ENCODE peak calls at places on chromosome 17, in ten cellular contexts. One of them, this sample, is unnamed.

GRCh38 chr17:76417499-76418143 is 33.2 kb downstream of the SPHK1 start:
- DNase-seq in activated T-cell treated with anti-CD3 and anti-CD28 coated beads for 1 hour: no peak
- DNase-seq in RCC 7860: no peak
- DNase-seq in mucosa of descending colon: no peak
- DNase-seq in CD8-positive, alpha-beta memory T cell: no peak
- DNase-seq in heart right ventricle: no peak
- DNase-seq in epithelial cell of proximal tubule: no peak
- DNase-seq in H7: no peak
- DNase-seq in AML-193: no peak
- DNase-seq in lower leg skin: no peak
- DNase-seq in this sample: no peak

GRCh38 chr17:78412403-78412802 is 34.0 kb downstream of the PGS1 start:
- DNase-seq in activated T-cell treated with anti-CD3 and anti-CD28 coated beads for 1 hour: no peak
- DNase-seq in RCC 7860: peak; percentile 32
- DNase-seq in mucosa of descending colon: no peak
- DNase-seq in CD8-positive, alpha-beta memory T cell: no peak
- DNase-seq in heart right ventricle: no peak
- DNase-seq in epithelial cell of proximal tubule: no peak
- DNase-seq in H7: peak; percentile 81
- DNase-seq in AML-193: peak; percentile 9
- DNase-seq in lower leg skin: no peak
- DNase-seq in this sample: peak; percentile 58

GRCh38 chr17:50620237-50620636 is 14.4 kb upstream of the ABCC3 start:
- DNase-seq in activated T-cell treated with anti-CD3 and anti-CD28 coated beads for 1 hour: no peak
- DNase-seq in RCC 7860: no peak
- DNase-seq in mucosa of descending colon: no peak
- DNase-seq in CD8-positive, alpha-beta memory T cell: no peak
- DNase-seq in heart right ventricle: no peak
- DNase-seq in epithelial cell of proximal tubule: no peak
- DNase-seq in H7: no peak
- DNase-seq in AML-193: no peak
- DNase-seq in lower leg skin: no peak
- DNase-seq in this sample: peak; percentile 84

GRCh38 chr17:14016858-14017257 is 52.4 kb upstream of the COX10 start:
- DNase-seq in activated T-cell treated with anti-CD3 and anti-CD28 coated beads for 1 hour: no peak
- DNase-seq in RCC 7860: no peak
- DNase-seq in mucosa of descending colon: no peak
- DNase-seq in CD8-positive, alpha-beta memory T cell: no peak
- DNase-seq in heart right ventricle: no peak
- DNase-seq in epithelial cell of proximal tubule: no peak
- DNase-seq in H7: no peak
- DNase-seq in AML-193: no peak
- DNase-seq in lower leg skin: no peak
- DNase-seq in this sample: no peak

GRCh38 chr17:67054011-67054591 is 9.7 kb downstream of the CACNG1 start:
- DNase-seq in activated T-cell treated with anti-CD3 and anti-CD28 coated beads for 1 hour: no peak
- DNase-seq in RCC 7860: no peak
- DNase-seq in mucosa of descending colon: no peak
- DNase-seq in CD8-positive, alpha-beta memory T cell: no peak
- DNase-seq in heart right ventricle: no peak
- DNase-seq in epithelial cell of proximal tubule: no peak
- DNase-seq in H7: no peak
- DNase-seq in AML-193: no peak
- DNase-seq in lower leg skin: no peak
- DNase-seq in this sample: no peak

GRCh38 chr17:12549499-12549901 is 116.2 kb upstream of the MYOCD start:
- DNase-seq in activated T-cell treated with anti-CD3 and anti-CD28 coated beads for 1 hour: no peak
- DNase-seq in RCC 7860: no peak
- DNase-seq in mucosa of descending colon: no peak
- DNase-seq in CD8-positive, alpha-beta memory T cell: no peak
- DNase-seq in heart right ventricle: no peak
- DNase-seq in epithelial cell of proximal tubule: no peak
- DNase-seq in H7: no peak
- DNase-seq in AML-193: no peak
- DNase-seq in lower leg skin: no peak
- DNase-seq in this sample: no peak

GRCh38 chr17:51373489-51374194 is 113.3 kb downstream of the UTP18 start:
- DNase-seq in activated T-cell treated with anti-CD3 and anti-CD28 coated beads for 1 hour: no peak
- DNase-seq in RCC 7860: no peak
- DNase-seq in mucosa of descending colon: no peak
- DNase-seq in CD8-positive, alpha-beta memory T cell: no peak
- DNase-seq in heart right ventricle: no peak
- DNase-seq in epithelial cell of proximal tubule: no peak
- DNase-seq in H7: peak; percentile 43
- DNase-seq in AML-193: no peak
- DNase-seq in lower leg skin: no peak
- DNase-seq in this sample: no peak

GRCh38 chr17:74296548-74296936 is 22.5 kb downstream of the DNAI2 start:
- DNase-seq in activated T-cell treated with anti-CD3 and anti-CD28 coated beads for 1 hour: no peak
- DNase-seq in RCC 7860: peak; percentile 13
- DNase-seq in mucosa of descending colon: peak; percentile 42
- DNase-seq in CD8-positive, alpha-beta memory T cell: no peak
- DNase-seq in heart right ventricle: peak; percentile 81
- DNase-seq in epithelial cell of proximal tubule: no peak
- DNase-seq in H7: peak; percentile 75
- DNase-seq in AML-193: peak; percentile 47
- DNase-seq in lower leg skin: peak; percentile 64
- DNase-seq in this sample: peak; percentile 76

GRCh38 chr17:77325826-77326581 is 185.2 kb downstream of the SEC14L1 start:
- DNase-seq in activated T-cell treated with anti-CD3 and anti-CD28 coated beads for 1 hour: no peak
- DNase-seq in RCC 7860: no peak
- DNase-seq in mucosa of descending colon: peak; percentile 56
- DNase-seq in CD8-positive, alpha-beta memory T cell: no peak
- DNase-seq in heart right ventricle: no peak
- DNase-seq in epithelial cell of proximal tubule: no peak
- DNase-seq in H7: no peak
- DNase-seq in AML-193: no peak
- DNase-seq in lower leg skin: peak; percentile 22
- DNase-seq in this sample: no peak

GRCh38 chr17:68453991-68454665 is 3.2 kb downstream of the WIPI1 start:
- DNase-seq in activated T-cell treated with anti-CD3 and anti-CD28 coated beads for 1 hour: no peak
- DNase-seq in RCC 7860: no peak
- DNase-seq in mucosa of descending colon: no peak
- DNase-seq in CD8-positive, alpha-beta memory T cell: no peak
- DNase-seq in heart right ventricle: no peak
- DNase-seq in epithelial cell of proximal tubule: no peak
- DNase-seq in H7: no peak
- DNase-seq in AML-193: no peak
- DNase-seq in lower leg skin: no peak
- DNase-seq in this sample: no peak

GRCh38 chr17:39164675-39165143 is 1.3 kb downstream of the ARL5C start:
- DNase-seq in activated T-cell treated with anti-CD3 and anti-CD28 coated beads for 1 hour: peak; percentile 63
- DNase-seq in RCC 7860: peak; percentile 28
- DNase-seq in mucosa of descending colon: peak; percentile 85
- DNase-seq in CD8-positive, alpha-beta memory T cell: peak; percentile 79
- DNase-seq in heart right ventricle: peak; percentile 95
- DNase-seq in epithelial cell of proximal tubule: peak; percentile 25
- DNase-seq in H7: peak; percentile 98
- DNase-seq in AML-193: peak; percentile 87
- DNase-seq in lower leg skin: peak; percentile 71
- DNase-seq in this sample: peak; percentile 98

GRCh38 chr17:31654936-31655335 is 204.1 kb downstream of the COPRS start:
- DNase-seq in activated T-cell treated with anti-CD3 and anti-CD28 coated beads for 1 hour: no peak
- DNase-seq in RCC 7860: peak; percentile 52
- DNase-seq in mucosa of descending colon: no peak
- DNase-seq in CD8-positive, alpha-beta memory T cell: no peak
- DNase-seq in heart right ventricle: no peak
- DNase-seq in epithelial cell of proximal tubule: no peak
- DNase-seq in H7: no peak
- DNase-seq in AML-193: no peak
- DNase-seq in lower leg skin: peak; percentile 58
- DNase-seq in this sample: no peak

GRCh38 chr17:2436516-2436915 is 35.7 kb upstream of the MNT start:
- DNase-seq in activated T-cell treated with anti-CD3 and anti-CD28 coated beads for 1 hour: no peak
- DNase-seq in RCC 7860: no peak
- DNase-seq in mucosa of descending colon: no peak
- DNase-seq in CD8-positive, alpha-beta memory T cell: no peak
- DNase-seq in heart right ventricle: no peak
- DNase-seq in epithelial cell of proximal tubule: no peak
- DNase-seq in H7: no peak
- DNase-seq in AML-193: no peak
- DNase-seq in lower leg skin: no peak
- DNase-seq in this sample: no peak

GRCh38 chr17:12965988-12966387 is 51.8 kb downstream of the ELAC2 start:
- DNase-seq in activated T-cell treated with anti-CD3 and anti-CD28 coated beads for 1 hour: no peak
- DNase-seq in RCC 7860: no peak
- DNase-seq in mucosa of descending colon: no peak
- DNase-seq in CD8-positive, alpha-beta memory T cell: no peak
- DNase-seq in heart right ventricle: no peak
- DNase-seq in epithelial cell of proximal tubule: no peak
- DNase-seq in H7: no peak
- DNase-seq in AML-193: no peak
- DNase-seq in lower leg skin: no peak
- DNase-seq in this sample: no peak

GRCh38 chr17:58007781-58008706 is 998 bp upstream of the SRSF1 start:
- DNase-seq in activated T-cell treated with anti-CD3 and anti-CD28 coated beads for 1 hour: no peak
- DNase-seq in RCC 7860: no peak
- DNase-seq in mucosa of descending colon: peak; percentile 36
- DNase-seq in CD8-positive, alpha-beta memory T cell: no peak
- DNase-seq in heart right ventricle: no peak
- DNase-seq in epithelial cell of proximal tubule: no peak
- DNase-seq in H7: no peak
- DNase-seq in AML-193: no peak
- DNase-seq in lower leg skin: no peak
- DNase-seq in this sample: peak; percentile 45

GRCh38 chr17:81389585-81389984 is 5.7 kb upstream of the BAHCC1 start:
- DNase-seq in activated T-cell treated with anti-CD3 and anti-CD28 coated beads for 1 hour: no peak
- DNase-seq in RCC 7860: no peak
- DNase-seq in mucosa of descending colon: no peak
- DNase-seq in CD8-positive, alpha-beta memory T cell: no peak
- DNase-seq in heart right ventricle: no peak
- DNase-seq in epithelial cell of proximal tubule: no peak
- DNase-seq in H7: no peak
- DNase-seq in AML-193: no peak
- DNase-seq in lower leg skin: no peak
- DNase-seq in this sample: no peak

GRCh38 chr17:69485901-69486643 is 71.6 kb downstream of the MAP2K6 start:
- DNase-seq in activated T-cell treated with anti-CD3 and anti-CD28 coated beads for 1 hour: no peak
- DNase-seq in RCC 7860: no peak
- DNase-seq in mucosa of descending colon: no peak
- DNase-seq in CD8-positive, alpha-beta memory T cell: no peak
- DNase-seq in heart right ventricle: no peak
- DNase-seq in epithelial cell of proximal tubule: no peak
- DNase-seq in H7: no peak
- DNase-seq in AML-193: no peak
- DNase-seq in lower leg skin: no peak
- DNase-seq in this sample: no peak

GRCh38 chr17:54876656-54877195 is 23.9 kb upstream of the TOM1L1 start:
- DNase-seq in activated T-cell treated with anti-CD3 and anti-CD28 coated beads for 1 hour: no peak
- DNase-seq in RCC 7860: no peak
- DNase-seq in mucosa of descending colon: no peak
- DNase-seq in CD8-positive, alpha-beta memory T cell: no peak
- DNase-seq in heart right ventricle: no peak
- DNase-seq in epithelial cell of proximal tubule: no peak
- DNase-seq in H7: no peak
- DNase-seq in AML-193: no peak
- DNase-seq in lower leg skin: no peak
- DNase-seq in this sample: no peak

GRCh38 chr17:41844971-41845370 is 7.3 kb downstream of the KLHL10 start:
- DNase-seq in activated T-cell treated with anti-CD3 and anti-CD28 coated beads for 1 hour: no peak
- DNase-seq in RCC 7860: no peak
- DNase-seq in mucosa of descending colon: no peak
- DNase-seq in CD8-positive, alpha-beta memory T cell: no peak
- DNase-seq in heart right ventricle: no peak
- DNase-seq in epithelial cell of proximal tubule: no peak
- DNase-seq in H7: no peak
- DNase-seq in AML-193: no peak
- DNase-seq in lower leg skin: no peak
- DNase-seq in this sample: no peak

GRCh38 chr17:17223736-17224135 is 13.2 kb downstream of the FLCN start:
- DNase-seq in activated T-cell treated with anti-CD3 and anti-CD28 coated beads for 1 hour: no peak
- DNase-seq in RCC 7860: no peak
- DNase-seq in mucosa of descending colon: no peak
- DNase-seq in CD8-positive, alpha-beta memory T cell: no peak
- DNase-seq in heart right ventricle: no peak
- DNase-seq in epithelial cell of proximal tubule: no peak
- DNase-seq in H7: no peak
- DNase-seq in AML-193: no peak
- DNase-seq in lower leg skin: no peak
- DNase-seq in this sample: no peak

GRCh38 chr17:28950017-28950751 is 1.1 kb downstream of the PHF12 start:
- DNase-seq in activated T-cell treated with anti-CD3 and anti-CD28 coated beads for 1 hour: peak; percentile 29
- DNase-seq in RCC 7860: peak; percentile 16
- DNase-seq in mucosa of descending colon: peak; percentile 78
- DNase-seq in CD8-positive, alpha-beta memory T cell: peak; percentile 62
- DNase-seq in heart right ventricle: peak; percentile 53
- DNase-seq in epithelial cell of proximal tubule: no peak
- DNase-seq in H7: peak; percentile 78
- DNase-seq in AML-193: peak; percentile 21
- DNase-seq in lower leg skin: peak; percentile 51
- DNase-seq in this sample: peak; percentile 59

GRCh38 chr17:76179496-76180467 is 38.7 kb upstream of the FOXJ1 start:
- DNase-seq in activated T-cell treated with anti-CD3 and anti-CD28 coated beads for 1 hour: no peak
- DNase-seq in RCC 7860: no peak
- DNase-seq in mucosa of descending colon: no peak
- DNase-seq in CD8-positive, alpha-beta memory T cell: peak; percentile 49
- DNase-seq in heart right ventricle: no peak
- DNase-seq in epithelial cell of proximal tubule: no peak
- DNase-seq in H7: no peak
- DNase-seq in AML-193: peak; percentile 76
- DNase-seq in lower leg skin: no peak
- DNase-seq in this sample: no peak

GRCh38 chr17:11319894-11320293 is 78.9 kb downstream of the SHISA6 start:
- DNase-seq in activated T-cell treated with anti-CD3 and anti-CD28 coated beads for 1 hour: no peak
- DNase-seq in RCC 7860: no peak
- DNase-seq in mucosa of descending colon: no peak
- DNase-seq in CD8-positive, alpha-beta memory T cell: no peak
- DNase-seq in heart right ventricle: no peak
- DNase-seq in epithelial cell of proximal tubule: no peak
- DNase-seq in H7: no peak
- DNase-seq in AML-193: no peak
- DNase-seq in lower leg skin: no peak
- DNase-seq in this sample: no peak

GRCh38 chr17:58387834-58388233 is 29.5 kb downstream of the RNF43 start:
- DNase-seq in activated T-cell treated with anti-CD3 and anti-CD28 coated beads for 1 hour: no peak
- DNase-seq in RCC 7860: peak; percentile 53
- DNase-seq in mucosa of descending colon: peak; percentile 31
- DNase-seq in CD8-positive, alpha-beta memory T cell: peak; percentile 27
- DNase-seq in heart right ventricle: no peak
- DNase-seq in epithelial cell of proximal tubule: no peak
- DNase-seq in H7: no peak
- DNase-seq in AML-193: no peak
- DNase-seq in lower leg skin: no peak
- DNase-seq in this sample: no peak

GRCh38 chr17:32341857-32342602 is at the start of gene C17orf75:
- DNase-seq in activated T-cell treated with anti-CD3 and anti-CD28 coated beads for 1 hour: peak; percentile 70
- DNase-seq in RCC 7860: peak; percentile 39
- DNase-seq in mucosa of descending colon: peak; percentile 86
- DNase-seq in CD8-positive, alpha-beta memory T cell: peak; percentile 71
- DNase-seq in heart right ventricle: peak; percentile 81
- DNase-seq in epithelial cell of proximal tubule: no peak
- DNase-seq in H7: peak; percentile 91
- DNase-seq in AML-193: peak; percentile 76
- DNase-seq in lower leg skin: peak; percentile 60
- DNase-seq in this sample: peak; percentile 87

GRCh38 chr17:29633886-29634285 is 11.2 kb upstream of the CORO6 start:
- DNase-seq in activated T-cell treated with anti-CD3 and anti-CD28 coated beads for 1 hour: no peak
- DNase-seq in RCC 7860: no peak
- DNase-seq in mucosa of descending colon: no peak
- DNase-seq in CD8-positive, alpha-beta memory T cell: no peak
- DNase-seq in heart right ventricle: no peak
- DNase-seq in epithelial cell of proximal tubule: no peak
- DNase-seq in H7: peak; percentile 43
- DNase-seq in AML-193: no peak
- DNase-seq in lower leg skin: no peak
- DNase-seq in this sample: no peak

GRCh38 chr17:4840893-4841242 is 7.7 kb downstream of the MINK1 start:
- DNase-seq in activated T-cell treated with anti-CD3 and anti-CD28 coated beads for 1 hour: no peak
- DNase-seq in RCC 7860: no peak
- DNase-seq in mucosa of descending colon: no peak
- DNase-seq in CD8-positive, alpha-beta memory T cell: no peak
- DNase-seq in heart right ventricle: no peak
- DNase-seq in epithelial cell of proximal tubule: no peak
- DNase-seq in H7: no peak
- DNase-seq in AML-193: no peak
- DNase-seq in lower leg skin: no peak
- DNase-seq in this sample: no peak

This sample was measured in SK-N-SH.